ENCODE peak calls at places on chromosome 5, in ten cellular contexts. T, F, U, H, V, Z, A, O, N and S are unnamed samples.

GRCh38 chr5:172561151-172561550 is 79.9 kb upstream of the NEURL1B start:
- DNase-seq in O (no peak), T (no peak), U (peak), V (no peak), A (no peak), F (no peak), H (no peak), Z (no peak), N (peak), S (peak)

GRCh38 chr5:119366537-119366874 is 10.7 kb downstream of the TNFAIP8 start:
- DNase-seq in H (no peak), Z (no peak), A (no peak), F (no peak), V (no peak), T (no peak), U (no peak), N (no peak), O (no peak), S (no peak)

GRCh38 chr5:176608937-176609723 is 826 bp downstream of the GPRIN1 start:
- DNase-seq in F (peak), V (no peak), H (peak), Z (no peak), A (no peak), T (no peak), N (no peak), O (no peak), U (no peak), S (no peak)

GRCh38 chr5:142015781-142016533 is 3.1 kb upstream of the GNPDA1 start:
- DNase-seq in T (peak), V (no peak), H (no peak), O (no peak), U (peak), N (peak), A (no peak), Z (no peak), F (no peak), S (peak)

GRCh38 chr5:19701731-19702130 is 286.3 kb downstream of the CDH18 start:
- DNase-seq in V (no peak), A (no peak), N (no peak), Z (no peak), F (no peak), U (no peak), O (no peak), T (no peak), H (no peak), S (no peak)

GRCh38 chr5:63247651-63248050 is 669.0 kb downstream of the LRRC70 start:
- DNase-seq in T (no peak), N (peak), Z (no peak), A (no peak), F (no peak), H (no peak), V (no peak), U (peak), O (no peak), S (no peak)

GRCh38 chr5:59828623-59829022 is 64.9 kb downstream of the PDE4D start:
- DNase-seq in Z (no peak), A (no peak), F (no peak), T (no peak), V (no peak), O (no peak), H (no peak), U (no peak), N (no peak), S (no peak)

GRCh38 chr5:158709279-158709678 is 390.4 kb downstream of the EBF1 start:
- DNase-seq in U (no peak), H (no peak), Z (no peak), O (no peak), V (no peak), T (no peak), A (no peak), N (no peak), F (no peak), S (no peak)

GRCh38 chr5:94983861-94984535 is 300.9 kb downstream of the MCTP1 start:
- DNase-seq in U (peak), A (no peak), Z (no peak), H (no peak), O (no peak), V (no peak), T (no peak), N (peak), F (no peak), S (peak)

GRCh38 chr5:10338996-10339903 is 14.2 kb upstream of the MARCHF6 start:
- DNase-seq in U (no peak), N (no peak), A (no peak), O (no peak), T (peak), F (no peak), Z (no peak), H (peak), V (peak), S (no peak)

GRCh38 chr5:96972599-96973334 is 36.9 kb downstream of the LNPEP start:
- DNase-seq in F (no peak), N (no peak), T (no peak), A (no peak), O (no peak), V (no peak), Z (no peak), U (no peak), H (no peak), S (no peak)

GRCh38 chr5:16507716-16508115 is 42.1 kb upstream of the ZNF622 start:
- DNase-seq in V (no peak), Z (no peak), F (no peak), U (no peak), N (peak), H (no peak), T (no peak), A (no peak), O (no peak), S (peak)

GRCh38 chr5:172830876-172831662 is 3.0 kb upstream of the ERGIC1 start:
- DNase-seq in U (peak), T (peak), N (peak), F (no peak), Z (no peak), H (no peak), V (no peak), O (peak), A (no peak), S (peak)

GRCh38 chr5:176675676-176676360 is 28.5 kb downstream of the TSPAN17 start:
- DNase-seq in U (peak), F (no peak), O (peak), Z (no peak), H (peak), N (peak), T (no peak), V (no peak), A (peak), S (no peak)

GRCh38 chr5:153797484-153797883 is 241.2 kb downstream of the FAM114A2 start:
- DNase-seq in T (no peak), F (no peak), H (no peak), A (no peak), Z (no peak), N (no peak), V (no peak), U (no peak), O (no peak), S (no peak)

GRCh38 chr5:79771387-79771786 is 81.8 kb downstream of the CMYA5 start:
- DNase-seq in T (no peak), N (peak), F (no peak), U (peak), H (no peak), A (no peak), V (no peak), Z (no peak), O (no peak), S (peak)

GRCh38 chr5:66742083-66742895 is 146.1 kb downstream of the MAST4 start:
- DNase-seq in F (peak), A (peak), Z (no peak), N (peak), U (no peak), O (peak), H (peak), T (no peak), V (no peak), S (peak)